ENCODE peak calls at places on chromosomes 4 and X, in five cellular contexts. One of them, this sample, is unnamed.

GRCh38 chr4:2786794-2787229 is 6.1 kb upstream of the SH3BP2 start:
- DNase-seq in body of pancreas: no peak
- DNase-seq in tibial nerve: no peak
- DNase-seq in lower leg skin: no peak
- DNase-seq in esophagus muscularis mucosa: no peak
- DNase-seq in this sample: no peak

GRCh38 chr4:159487284-159487747 is 384.4 kb downstream of the RAPGEF2 start:
- DNase-seq in body of pancreas: peak
- DNase-seq in tibial nerve: no peak
- DNase-seq in esophagus muscularis mucosa: no peak
- DNase-seq in lower leg skin: peak
- DNase-seq in this sample: peak

GRCh38 chr4:628821-629635 is 3.7 kb downstream of the PDE6B start:
- DNase-seq in esophagus muscularis mucosa: no peak
- DNase-seq in body of pancreas: no peak
- DNase-seq in tibial nerve: no peak
- DNase-seq in lower leg skin: no peak
- DNase-seq in this sample: no peak

GRCh38 chrX:154918060-154918483 is 31.9 kb downstream of the F8A1 start:
- DNase-seq in tibial nerve: peak
- DNase-seq in esophagus muscularis mucosa: no peak
- DNase-seq in body of pancreas: peak
- DNase-seq in lower leg skin: peak
- DNase-seq in this sample: peak

GRCh38 chr4:10806993-10807645 is 122.6 kb upstream of the CLNK start:
- DNase-seq in esophagus muscularis mucosa: no peak
- DNase-seq in lower leg skin: no peak
- DNase-seq in tibial nerve: no peak
- DNase-seq in body of pancreas: no peak
- DNase-seq in this sample: no peak

GRCh38 chrX:137166591-137166990 is 132.8 kb upstream of the GPR101 start:
- DNase-seq in lower leg skin: no peak
- DNase-seq in esophagus muscularis mucosa: no peak
- DNase-seq in tibial nerve: no peak
- DNase-seq in body of pancreas: peak
- DNase-seq in this sample: peak

GRCh38 chrX:118495958-118496762 is 545 bp downstream of the DOCK11 start:
- DNase-seq in tibial nerve: no peak
- DNase-seq in esophagus muscularis mucosa: peak
- DNase-seq in lower leg skin: peak
- DNase-seq in body of pancreas: peak
- DNase-seq in this sample: peak

GRCh38 chr4:62004881-62005280 is 804.8 kb downstream of the ADGRL3 start:
- DNase-seq in body of pancreas: no peak
- DNase-seq in esophagus muscularis mucosa: no peak
- DNase-seq in lower leg skin: no peak
- DNase-seq in tibial nerve: no peak
- DNase-seq in this sample: no peak

GRCh38 chr4:73341454-73341853 is 62.6 kb upstream of the ALB start:
- DNase-seq in lower leg skin: no peak
- DNase-seq in tibial nerve: no peak
- DNase-seq in body of pancreas: peak
- DNase-seq in esophagus muscularis mucosa: no peak
- DNase-seq in this sample: peak

GRCh38 chr4:54843946-54844345 is 186.2 kb downstream of the KIT start:
- DNase-seq in tibial nerve: no peak
- DNase-seq in lower leg skin: no peak
- DNase-seq in body of pancreas: no peak
- DNase-seq in esophagus muscularis mucosa: no peak
- DNase-seq in this sample: no peak

GRCh38 chrX:925652-926061 is 286.8 kb downstream of the CRLF2 start:
- DNase-seq in body of pancreas: no peak
- DNase-seq in tibial nerve: no peak
- DNase-seq in esophagus muscularis mucosa: peak
- DNase-seq in lower leg skin: peak
- DNase-seq in this sample: no peak

GRCh38 chr4:94676910-94677309 is 80.8 kb upstream of the BMPR1B start:
- DNase-seq in body of pancreas: no peak
- DNase-seq in esophagus muscularis mucosa: no peak
- DNase-seq in lower leg skin: no peak
- DNase-seq in tibial nerve: no peak
- DNase-seq in this sample: no peak

GRCh38 chr4:157792716-157793115 is 380.1 kb downstream of the GASK1B start:
- DNase-seq in tibial nerve: no peak
- DNase-seq in body of pancreas: no peak
- DNase-seq in lower leg skin: no peak
- DNase-seq in esophagus muscularis mucosa: no peak
- DNase-seq in this sample: no peak

GRCh38 chr4:88318751-88319350 is 34.5 kb upstream of the PPM1K start:
- DNase-seq in body of pancreas: no peak
- DNase-seq in tibial nerve: no peak
- DNase-seq in esophagus muscularis mucosa: no peak
- DNase-seq in lower leg skin: no peak
- DNase-seq in this sample: no peak

GRCh38 chr4:23835814-23836478 is 53.9 kb downstream of the PPARGC1A start:
- DNase-seq in body of pancreas: no peak
- DNase-seq in lower leg skin: no peak
- DNase-seq in esophagus muscularis mucosa: no peak
- DNase-seq in tibial nerve: no peak
- DNase-seq in this sample: no peak

GRCh38 chrX:155819966-155820491 is 61.1 kb upstream of the VAMP7 start:
- DNase-seq in esophagus muscularis mucosa: no peak
- DNase-seq in tibial nerve: no peak
- DNase-seq in body of pancreas: peak
- DNase-seq in lower leg skin: peak
- DNase-seq in this sample: peak

GRCh38 chr4:122747883-122748282 is 15.4 kb downstream of the BBS12 start:
- DNase-seq in tibial nerve: no peak
- DNase-seq in lower leg skin: no peak
- DNase-seq in body of pancreas: no peak
- DNase-seq in esophagus muscularis mucosa: no peak
- DNase-seq in this sample: no peak

GRCh38 chrX:45068555-45068954 is 132.1 kb downstream of the DIPK2B start:
- DNase-seq in lower leg skin: no peak
- DNase-seq in tibial nerve: no peak
- DNase-seq in body of pancreas: no peak
- DNase-seq in esophagus muscularis mucosa: no peak
- DNase-seq in this sample: peak

DNA sequence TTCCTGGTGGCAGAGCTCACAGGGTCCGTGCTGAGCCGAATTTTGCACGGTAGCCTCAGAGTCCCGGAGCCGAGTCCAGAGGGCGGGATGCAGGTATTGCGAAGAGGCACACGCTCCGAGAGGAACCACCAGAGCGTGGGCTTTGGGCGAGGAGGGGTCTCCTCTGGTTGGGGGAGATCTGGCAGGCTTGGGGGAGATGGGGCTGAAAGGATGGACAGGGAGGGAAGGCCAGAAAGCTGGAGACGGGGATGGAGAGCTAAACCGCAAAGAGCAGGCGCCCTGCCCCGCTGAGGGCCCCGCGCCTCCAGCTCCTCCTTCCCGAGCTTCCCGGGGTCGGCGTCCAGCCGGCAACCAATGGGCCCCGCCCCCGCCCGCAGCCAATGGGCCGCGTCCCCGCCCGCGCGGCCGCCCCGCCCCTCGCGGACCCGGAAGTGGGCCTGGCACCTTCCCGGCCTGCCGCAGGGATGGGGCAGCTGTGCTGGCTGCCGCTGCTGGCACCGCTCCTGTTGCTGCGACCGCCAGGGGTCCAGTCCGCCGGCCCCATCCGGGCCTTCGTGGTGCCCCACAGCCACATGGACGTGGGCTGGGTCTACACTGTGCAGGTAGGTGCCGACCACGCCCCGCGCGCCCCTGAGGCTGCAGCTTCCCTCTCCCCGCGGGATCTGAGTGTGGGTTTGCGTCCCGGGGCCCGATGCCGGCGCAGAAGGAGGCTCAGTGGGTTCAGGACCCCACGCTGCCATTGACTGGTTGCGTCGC is at the start of gene MAN2B2:
- DNase-seq in tibial nerve: peak
- DNase-seq in lower leg skin: peak
- DNase-seq in body of pancreas: peak
- DNase-seq in esophagus muscularis mucosa: peak
- DNase-seq in this sample: peak
- TF ChIP-seq POLR2A in tibial nerve: no peak
- TF ChIP-seq POLR2A in lower leg skin: no peak
- TF ChIP-seq POLR2A in body of pancreas: peak
- TF ChIP-seq POLR2A in esophagus muscularis mucosa: peak
- TF ChIP-seq POLR2A in this sample: peak

GRCh38 chrX:39302838-39303237 is 501.6 kb downstream of the MID1IP1 start:
- DNase-seq in lower leg skin: no peak
- DNase-seq in tibial nerve: no peak
- DNase-seq in body of pancreas: no peak
- DNase-seq in esophagus muscularis mucosa: no peak
- DNase-seq in this sample: no peak
- TF ChIP-seq POLR2A in lower leg skin: no peak
- TF ChIP-seq POLR2A in tibial nerve: no peak
- TF ChIP-seq POLR2A in body of pancreas: no peak
- TF ChIP-seq POLR2A in esophagus muscularis mucosa: no peak
- TF ChIP-seq POLR2A in this sample: no peak

GRCh38 chr4:163621844-163622243 is 127.4 kb downstream of the TMA16 start:
- DNase-seq in lower leg skin: no peak
- DNase-seq in esophagus muscularis mucosa: no peak
- DNase-seq in body of pancreas: no peak
- DNase-seq in tibial nerve: no peak
- DNase-seq in this sample: no peak
- TF ChIP-seq POLR2A in lower leg skin: no peak
- TF ChIP-seq POLR2A in esophagus muscularis mucosa: no peak
- TF ChIP-seq POLR2A in body of pancreas: no peak
- TF ChIP-seq POLR2A in tibial nerve: no peak
- TF ChIP-seq POLR2A in this sample: no peak

GRCh38 chrX:130108647-130109428 is 1.5 kb downstream of the ELF4 start:
- DNase-seq in lower leg skin: no peak
- DNase-seq in tibial nerve: no peak
- DNase-seq in body of pancreas: no peak
- DNase-seq in esophagus muscularis mucosa: no peak
- DNase-seq in this sample: peak
- TF ChIP-seq POLR2A in lower leg skin: no peak
- TF ChIP-seq POLR2A in tibial nerve: no peak
- TF ChIP-seq POLR2A in body of pancreas: no peak
- TF ChIP-seq POLR2A in esophagus muscularis mucosa: no peak
- TF ChIP-seq POLR2A in this sample: no peak

DNA sequence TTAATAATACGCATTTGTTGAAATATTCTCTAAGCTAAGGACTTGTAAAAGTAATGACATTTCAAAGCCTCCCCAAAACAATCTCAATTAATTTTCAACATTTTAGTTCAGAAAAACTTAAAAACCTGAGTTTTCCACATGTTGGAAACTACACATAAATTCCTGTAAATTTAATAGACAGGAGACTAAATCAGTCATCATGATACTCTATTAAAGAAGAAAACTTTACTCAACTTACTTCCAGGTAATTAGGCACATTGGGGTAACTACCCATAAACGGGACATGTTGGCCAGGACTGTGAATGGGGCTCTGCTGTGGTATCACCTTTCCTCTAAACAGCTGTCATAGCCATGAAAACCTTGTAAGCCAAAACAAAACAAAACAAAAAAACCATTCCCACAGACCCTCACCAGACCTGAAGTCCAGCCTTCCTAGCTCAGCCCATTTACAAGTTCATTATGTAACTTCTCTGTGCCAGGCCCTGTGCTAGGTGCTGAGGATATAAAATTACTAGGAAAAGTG is 96.4 kb upstream of the SMIM10 start:
- DNase-seq in lower leg skin: no peak
- DNase-seq in body of pancreas: no peak
- DNase-seq in tibial nerve: no peak
- DNase-seq in esophagus muscularis mucosa: no peak
- DNase-seq in this sample: no peak
- TF ChIP-seq POLR2A in lower leg skin: no peak
- TF ChIP-seq POLR2A in body of pancreas: no peak
- TF ChIP-seq POLR2A in tibial nerve: no peak
- TF ChIP-seq POLR2A in esophagus muscularis mucosa: no peak
- TF ChIP-seq POLR2A in this sample: no peak

This sample was measured in erythroblast.